ENCODE peak calls at places on chromosomes 11 and 22, in eight cellular contexts. D is tibial nerve, G is body of pancreas, I is AG04450, K is neuronal stem cell, B is astrocyte, X is right cardiac atrium, O is breast epithelium. J is an unnamed sample.

GRCh38 chr22:26174280-26174679 is 5.0 kb downstream of the SEZ6L start:
- DNase-seq in O (no peak), X (no peak), B (no peak), I (no peak), D (no peak), K (no peak), G (no peak), J (no peak)

GRCh38 chr11:74311352-74311926 is at the start of gene P4HA3:
- DNase-seq in B (no peak), G (peak; percentile 79), K (peak; percentile 39), O (no peak), I (no peak), D (peak; percentile 20), X (peak; percentile 84), J (no peak)

GRCh38 chr11:31702966-31703365 is 108.2 kb downstream of the PAX6 start:
- DNase-seq in K (no peak), O (no peak), B (peak; percentile 23), G (no peak), D (no peak), X (no peak), I (no peak), J (no peak)

GRCh38 chr11:130425156-130425555 is 3.3 kb downstream of the ADAMTS8 start:
- DNase-seq in G (no peak), X (no peak), B (no peak), K (no peak), I (no peak), D (no peak), O (no peak), J (no peak)

GRCh38 chr22:49627217-49628181 is 200.2 kb downstream of the BRD1 start:
- DNase-seq in K (peak; percentile 53), D (no peak), X (peak; percentile 29), O (no peak), B (no peak), G (no peak), I (no peak), J (no peak)

GRCh38 chr11:19226378-19227195 is 14.2 kb downstream of the E2F8 start:
- DNase-seq in I (no peak), G (no peak), O (no peak), D (no peak), X (no peak), B (no peak), K (no peak), J (no peak)

GRCh38 chr11:267491-267994 is 10.7 kb upstream of the NLRP6 start:
- DNase-seq in G (no peak), X (peak; percentile 71), O (no peak), D (no peak), K (no peak), I (no peak), B (no peak), J (no peak)

GRCh38 chr11:103870821-103871309 is 165.6 kb upstream of the DDI1 start:
- DNase-seq in D (peak; percentile 55), G (no peak), B (no peak), X (peak; percentile 82), I (no peak), O (no peak), K (no peak), J (no peak)

GRCh38 chr11:86592659-86593451 is 79.6 kb downstream of the ME3 start:
- DNase-seq in B (peak; percentile 83), K (no peak), X (peak; percentile 52), O (peak; percentile 61), D (no peak), G (peak; percentile 79), I (peak; percentile 38), J (peak; percentile 84)

GRCh38 chr11:1052133-1053011 is 15.9 kb upstream of the MUC6 start:
- DNase-seq in G (no peak), O (no peak), I (no peak), K (no peak), B (no peak), D (no peak), X (no peak), J (no peak)

GRCh38 chr11:125390949-125391348 is 105.1 kb downstream of the FEZ1 start:
- DNase-seq in G (no peak), I (peak; percentile 43), K (no peak), D (no peak), B (peak; percentile 73), X (no peak), O (no peak), J (no peak)

GRCh38 chr22:20208713-20209310 is 58.0 kb upstream of the CCDC188 start:
- DNase-seq in D (no peak), O (no peak), G (peak; percentile 26), B (no peak), K (no peak), I (no peak), X (no peak), J (no peak)

GRCh38 chr22:41777749-41778395 is 22.6 kb upstream of the CCDC134 start:
- DNase-seq in D (no peak), B (no peak), K (no peak), I (no peak), G (no peak), O (no peak), X (no peak), J (peak; percentile 39)

GRCh38 chr22:27581688-27582087 is 219.9 kb downstream of the MN1 start:
- DNase-seq in D (peak; percentile 72), I (peak; percentile 48), X (peak; percentile 97), K (no peak), B (no peak), G (peak; percentile 23), O (peak; percentile 41), J (no peak)

GRCh38 chr11:134120143-134120850 is 51.4 kb downstream of the JAM3 start:
- DNase-seq in D (no peak), O (peak; percentile 43), K (no peak), B (peak; percentile 97), I (peak; percentile 91), G (no peak), X (peak; percentile 77), J (peak; percentile 68)

GRCh38 chr22:40203568-40203967 is 25.8 kb downstream of the TNRC6B start:
- DNase-seq in G (no peak), B (no peak), O (no peak), D (no peak), K (no peak), X (no peak), I (no peak), J (no peak)

GRCh38 chr22:24026733-24027132 is 15.6 kb downstream of the CABIN1 start:
- DNase-seq in D (no peak), O (no peak), B (no peak), K (no peak), G (no peak), X (no peak), I (no peak), J (no peak)

GRCh38 chr11:2470495-2470894 is 25.7 kb downstream of the KCNQ1 start:
- DNase-seq in K (no peak), O (no peak), G (no peak), B (no peak), D (no peak), X (no peak), I (no peak), J (no peak)

DNA sequence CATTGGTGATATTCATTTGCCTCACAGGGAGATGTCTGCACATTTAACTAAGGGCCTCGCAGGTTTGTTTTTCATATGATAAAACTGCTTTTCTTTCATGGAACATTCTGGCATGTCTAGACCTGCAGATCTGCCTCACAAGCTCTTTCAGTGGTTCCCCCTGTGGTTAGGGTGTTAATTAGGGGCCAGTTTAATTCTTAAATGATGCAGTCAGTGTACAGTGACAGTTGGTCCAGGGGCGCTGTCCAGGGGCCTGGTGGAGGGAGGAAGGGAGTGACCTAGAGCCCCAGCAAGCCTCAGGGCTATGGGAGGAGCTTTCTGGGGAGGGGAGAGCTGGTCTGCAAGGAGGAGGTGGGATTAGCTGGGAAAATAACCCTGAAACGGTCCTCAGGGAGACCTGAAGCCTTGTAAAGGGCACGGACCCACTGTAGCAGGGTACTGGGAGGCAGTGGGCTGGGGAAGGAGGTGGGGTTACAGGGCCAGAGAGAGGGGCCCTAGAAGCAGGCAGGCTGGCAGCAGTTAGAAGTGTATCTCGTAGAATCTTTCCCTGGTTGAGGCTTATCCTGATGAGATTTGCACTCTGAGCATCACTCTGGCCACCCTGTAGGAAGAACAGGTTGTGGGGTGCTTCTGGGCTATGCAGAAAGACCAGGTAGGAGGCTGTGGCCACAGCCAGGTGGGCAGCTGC is 29.4 kb downstream of the FBLN1 start:
- DNase-seq in D (no peak), I (no peak), K (no peak), O (no peak), X (peak; percentile 9), B (no peak), G (no peak), J (peak; percentile 59)
- H3K27me3 ChIP-seq in D (no peaks in the 10 kb centered on the region), I (no peaks in the 10 kb centered on the region), K (no peaks in the 10 kb centered on the region), O (no peaks in the 10 kb centered on the region), X (no peaks in the 10 kb centered on the region), B (no peaks in the 10 kb centered on the region), G (no peaks in the 10 kb centered on the region), J (no peaks in the 10 kb centered on the region)

GRCh38 chr11:75553889-75554257 is 8.2 kb upstream of the SERPINH1 start:
- DNase-seq in X (no peak), O (no peak), D (peak; percentile 26), K (no peak), G (no peak), B (no peak), I (no peak), J (no peak)
- H3K27ac ChIP-seq in X (peak overlapping the region; percentile 53), O (peak overlapping the region; percentile 68), D (peak overlapping the region; percentile 88), K (no peak overlapping the region), G (no peak overlapping the region), B (peak overlapping the region; percentile 33), I (peak overlapping the region; percentile 67), J (no peak overlapping the region)

GRCh38 chr22:22076937-22077703 is 94.5 kb upstream of the TOP3B start:
- DNase-seq in O (no peak), G (no peak), B (no peak), D (no peak), I (no peak), K (no peak), X (no peak), J (peak; percentile 50)
- H3K27me3 ChIP-seq in O (peaks cover 4% of the 10 kb centered on the region), G (no peaks in the 10 kb centered on the region), B (peaks cover 17% of the 10 kb centered on the region), D (no peaks in the 10 kb centered on the region), I (peaks cover 4% of the 10 kb centered on the region), K (peaks cover 27% of the 10 kb centered on the region), X (peaks cover 2% of the 10 kb centered on the region), J (peaks cover 32% of the 10 kb centered on the region)

GRCh38 chr22:37267661-37268413 is 14.5 kb upstream of the CYTH4 start:
- DNase-seq in B (no peak), O (no peak), G (no peak), K (no peak), I (no peak), D (no peak), X (no peak), J (no peak)
- H3K27ac ChIP-seq in B (no peak overlapping the region), O (no peak overlapping the region), G (no peak overlapping the region), K (no peak overlapping the region), I (no peak overlapping the region), D (no peak overlapping the region), X (no peak overlapping the region), J (no peak overlapping the region)

J was measured in foreskin keratinocyte.